ENCODE peak calls at places on chromosomes 13 and 19, in eight cellular contexts. One of them, this sample, is unnamed.

GRCh38 chr19:48613852-48614435 is 932 bp downstream of the FAM83E start:
- DNase-seq in neural progenitor cell: no peak
- DNase-seq in WTC11: no peak
- DNase-seq in H9: no peak
- DNase-seq in psoas muscle: no peak
- DNase-seq in neural crest cell: no peak
- DNase-seq in GM20000: no peak
- DNase-seq in BE2C: peak; percentile 50
- DNase-seq in this sample: no peak

GRCh38 chr19:29675650-29676186 is 10.5 kb downstream of the PLEKHF1 start:
- DNase-seq in H9: no peak
- DNase-seq in BE2C: no peak
- DNase-seq in WTC11: no peak
- DNase-seq in GM20000: no peak
- DNase-seq in psoas muscle: no peak
- DNase-seq in neural crest cell: no peak
- DNase-seq in neural progenitor cell: no peak
- DNase-seq in this sample: peak; percentile 13

GRCh38 chr19:35290381-35291135 is 1.4 kb upstream of the MAG start:
- DNase-seq in psoas muscle: no peak
- DNase-seq in H9: no peak
- DNase-seq in neural crest cell: no peak
- DNase-seq in WTC11: no peak
- DNase-seq in GM20000: no peak
- DNase-seq in BE2C: no peak
- DNase-seq in neural progenitor cell: no peak
- DNase-seq in this sample: no peak

GRCh38 chr19:49114630-49115363 is 627 bp downstream of the LIN7B start:
- DNase-seq in psoas muscle: peak; percentile 83
- DNase-seq in GM20000: no peak
- DNase-seq in neural progenitor cell: peak; percentile 93
- DNase-seq in neural crest cell: peak; percentile 57
- DNase-seq in BE2C: peak; percentile 81
- DNase-seq in WTC11: peak; percentile 86
- DNase-seq in H9: peak; percentile 83
- DNase-seq in this sample: peak; percentile 74

GRCh38 chr13:31060655-31061054 is 101.0 kb downstream of the HSPH1 start:
- DNase-seq in WTC11: no peak
- DNase-seq in H9: no peak
- DNase-seq in BE2C: no peak
- DNase-seq in neural crest cell: no peak
- DNase-seq in GM20000: no peak
- DNase-seq in psoas muscle: no peak
- DNase-seq in neural progenitor cell: no peak
- DNase-seq in this sample: no peak

GRCh38 chr13:110799246-110800236 is 86.0 kb downstream of the ING1 start:
- DNase-seq in neural crest cell: no peak
- DNase-seq in H9: no peak
- DNase-seq in BE2C: no peak
- DNase-seq in psoas muscle: peak; percentile 67
- DNase-seq in GM20000: no peak
- DNase-seq in neural progenitor cell: no peak
- DNase-seq in WTC11: no peak
- DNase-seq in this sample: no peak

GRCh38 chr13:104181526-104182231 is 1115.5 kb upstream of the SLC10A2 start:
- DNase-seq in GM20000: no peak
- DNase-seq in neural crest cell: no peak
- DNase-seq in neural progenitor cell: no peak
- DNase-seq in BE2C: no peak
- DNase-seq in WTC11: no peak
- DNase-seq in psoas muscle: no peak
- DNase-seq in H9: no peak
- DNase-seq in this sample: no peak

GRCh38 chr19:6587093-6587820 is 3.7 kb downstream of the CD70 start:
- DNase-seq in neural progenitor cell: peak; percentile 43
- DNase-seq in psoas muscle: no peak
- DNase-seq in neural crest cell: no peak
- DNase-seq in H9: peak; percentile 72
- DNase-seq in WTC11: peak; percentile 28
- DNase-seq in GM20000: no peak
- DNase-seq in BE2C: no peak
- DNase-seq in this sample: peak; percentile 40

GRCh38 chr13:36431204-36432105 is 840 bp upstream of the CCNA1 start:
- DNase-seq in BE2C: no peak
- DNase-seq in GM20000: peak; percentile 42
- DNase-seq in WTC11: peak; percentile 41
- DNase-seq in psoas muscle: no peak
- DNase-seq in neural crest cell: no peak
- DNase-seq in neural progenitor cell: peak; percentile 46
- DNase-seq in H9: no peak
- DNase-seq in this sample: peak; percentile 34

GRCh38 chr19:14156971-14157717 is 20.8 kb upstream of the ASF1B start:
- DNase-seq in psoas muscle: no peak
- DNase-seq in WTC11: no peak
- DNase-seq in H9: no peak
- DNase-seq in neural progenitor cell: no peak
- DNase-seq in GM20000: no peak
- DNase-seq in neural crest cell: no peak
- DNase-seq in BE2C: no peak
- DNase-seq in this sample: no peak

GRCh38 chr13:32415019-32415418 is 12.9 kb downstream of the N4BP2L1 start:
- DNase-seq in H9: peak; percentile 65
- DNase-seq in BE2C: peak; percentile 41
- DNase-seq in GM20000: no peak
- DNase-seq in psoas muscle: no peak
- DNase-seq in neural progenitor cell: peak; percentile 51
- DNase-seq in WTC11: peak; percentile 55
- DNase-seq in neural crest cell: no peak
- DNase-seq in this sample: peak; percentile 41

GRCh38 chr19:55119053-55119452 is 1.6 kb upstream of the PPP1R12C start:
- DNase-seq in GM20000: no peak
- DNase-seq in psoas muscle: no peak
- DNase-seq in neural crest cell: no peak
- DNase-seq in BE2C: no peak
- DNase-seq in neural progenitor cell: no peak
- DNase-seq in WTC11: no peak
- DNase-seq in H9: no peak
- DNase-seq in this sample: no peak

GRCh38 chr19:27966390-27966816 is 1246.5 kb downstream of the UQCRFS1 start:
- DNase-seq in BE2C: no peak
- DNase-seq in H9: no peak
- DNase-seq in WTC11: no peak
- DNase-seq in neural progenitor cell: peak; percentile 19
- DNase-seq in neural crest cell: no peak
- DNase-seq in psoas muscle: no peak
- DNase-seq in GM20000: no peak
- DNase-seq in this sample: no peak

GRCh38 chr13:42645717-42646116 is 71.8 kb downstream of the TNFSF11 start:
- DNase-seq in psoas muscle: no peak
- DNase-seq in BE2C: no peak
- DNase-seq in H9: no peak
- DNase-seq in GM20000: no peak
- DNase-seq in neural progenitor cell: no peak
- DNase-seq in WTC11: no peak
- DNase-seq in neural crest cell: no peak
- DNase-seq in this sample: no peak

GRCh38 chr13:113816248-113816924 is 47.5 kb downstream of the GAS6 start:
- DNase-seq in GM20000: no peak
- DNase-seq in H9: no peak
- DNase-seq in BE2C: no peak
- DNase-seq in WTC11: no peak
- DNase-seq in neural crest cell: no peak
- DNase-seq in neural progenitor cell: no peak
- DNase-seq in psoas muscle: peak; percentile 50
- DNase-seq in this sample: no peak

GRCh38 chr13:113815151-113816058 is 48.5 kb downstream of the GAS6 start:
- DNase-seq in WTC11: no peak
- DNase-seq in GM20000: no peak
- DNase-seq in BE2C: no peak
- DNase-seq in H9: no peak
- DNase-seq in psoas muscle: no peak
- DNase-seq in neural progenitor cell: no peak
- DNase-seq in neural crest cell: no peak
- DNase-seq in this sample: no peak

GRCh38 chr13:113818700-113819295 is 45.1 kb downstream of the GAS6 start:
- DNase-seq in H9: no peak
- DNase-seq in psoas muscle: peak; percentile 56
- DNase-seq in WTC11: no peak
- DNase-seq in neural progenitor cell: no peak
- DNase-seq in BE2C: no peak
- DNase-seq in GM20000: no peak
- DNase-seq in neural crest cell: no peak
- DNase-seq in this sample: no peak

GRCh38 chr13:113817860-113818691 is 45.8 kb downstream of the GAS6 start:
- DNase-seq in WTC11: no peak
- DNase-seq in BE2C: no peak
- DNase-seq in GM20000: no peak
- DNase-seq in H9: no peak
- DNase-seq in neural progenitor cell: no peak
- DNase-seq in neural crest cell: no peak
- DNase-seq in psoas muscle: peak; percentile 65
- DNase-seq in this sample: peak; percentile 63

GRCh38 chr13:113816925-113817859 is 46.7 kb downstream of the GAS6 start:
- DNase-seq in GM20000: peak; percentile 90
- DNase-seq in neural progenitor cell: peak; percentile 90
- DNase-seq in neural crest cell: peak; percentile 85
- DNase-seq in WTC11: peak; percentile 93
- DNase-seq in BE2C: peak; percentile 94
- DNase-seq in psoas muscle: peak; percentile 93
- DNase-seq in H9: peak; percentile 91
- DNase-seq in this sample: peak; percentile 77
- TF ChIP-seq CTCF in GM20000: peak; percentile 57
- TF ChIP-seq CTCF in neural progenitor cell: peak; percentile 80
- TF ChIP-seq CTCF in neural crest cell: peak; percentile 85
- TF ChIP-seq CTCF in WTC11: peak; percentile 87
- TF ChIP-seq CTCF in BE2C: peak; percentile 84
- TF ChIP-seq CTCF in psoas muscle: peak; percentile 87
- TF ChIP-seq CTCF in H9: peak; percentile 81
- TF ChIP-seq CTCF in this sample: peak; percentile 80

GRCh38 chr19:53867225-53868090 is at the start of gene MYADM:
- DNase-seq in H9: peak; percentile 100
- DNase-seq in neural crest cell: peak; percentile 98
- DNase-seq in psoas muscle: peak; percentile 98
- DNase-seq in neural progenitor cell: peak; percentile 100
- DNase-seq in WTC11: peak; percentile 100
- DNase-seq in GM20000: peak; percentile 97
- DNase-seq in BE2C: peak; percentile 97
- DNase-seq in this sample: peak; percentile 99

GRCh38 chr19:53870485-53870844 is 2.8 kb downstream of the MYADM start:
- DNase-seq in BE2C: no peak
- DNase-seq in WTC11: no peak
- DNase-seq in neural crest cell: no peak
- DNase-seq in neural progenitor cell: peak; percentile 63
- DNase-seq in psoas muscle: no peak
- DNase-seq in H9: no peak
- DNase-seq in GM20000: peak; percentile 56
- DNase-seq in this sample: no peak

GRCh38 chr19:53871448-53871847 is 3.8 kb downstream of the MYADM start:
- DNase-seq in neural crest cell: no peak
- DNase-seq in H9: no peak
- DNase-seq in WTC11: no peak
- DNase-seq in neural progenitor cell: no peak
- DNase-seq in GM20000: peak; percentile 18
- DNase-seq in psoas muscle: no peak
- DNase-seq in BE2C: no peak
- DNase-seq in this sample: no peak

GRCh38 chr19:53868091-53868891 is 608 bp downstream of the MYADM start:
- DNase-seq in psoas muscle: peak; percentile 81
- DNase-seq in neural progenitor cell: peak; percentile 73
- DNase-seq in H9: peak; percentile 66
- DNase-seq in WTC11: peak; percentile 58
- DNase-seq in BE2C: peak; percentile 51
- DNase-seq in neural crest cell: no peak
- DNase-seq in GM20000: peak; percentile 57
- DNase-seq in this sample: peak; percentile 40

GRCh38 chr19:53868892-53869804 is 1.5 kb downstream of the MYADM start:
- DNase-seq in GM20000: peak; percentile 90
- DNase-seq in neural progenitor cell: peak; percentile 92
- DNase-seq in neural crest cell: peak; percentile 65
- DNase-seq in WTC11: peak; percentile 85
- DNase-seq in H9: peak; percentile 89
- DNase-seq in BE2C: peak; percentile 92
- DNase-seq in psoas muscle: peak; percentile 93
- DNase-seq in this sample: peak; percentile 83
- TF ChIP-seq CTCF in GM20000: no peak
- TF ChIP-seq CTCF in neural progenitor cell: peak; percentile 34
- TF ChIP-seq CTCF in neural crest cell: peak; percentile 51
- TF ChIP-seq CTCF in WTC11: no peak
- TF ChIP-seq CTCF in H9: no peak
- TF ChIP-seq CTCF in BE2C: peak; percentile 13
- TF ChIP-seq CTCF in psoas muscle: peak; percentile 23
- TF ChIP-seq CTCF in this sample: no peak

GRCh38 chr19:36672368-36672767 is 5.7 kb upstream of the ZNF461 start:
- DNase-seq in GM20000: no peak
- DNase-seq in neural progenitor cell: no peak
- DNase-seq in BE2C: no peak
- DNase-seq in WTC11: no peak
- DNase-seq in H9: no peak
- DNase-seq in psoas muscle: no peak
- DNase-seq in neural crest cell: no peak
- DNase-seq in this sample: no peak
- TF ChIP-seq CTCF in GM20000: no peak
- TF ChIP-seq CTCF in neural progenitor cell: no peak
- TF ChIP-seq CTCF in BE2C: no peak
- TF ChIP-seq CTCF in WTC11: no peak
- TF ChIP-seq CTCF in H9: no peak
- TF ChIP-seq CTCF in psoas muscle: no peak
- TF ChIP-seq CTCF in neural crest cell: no peak
- TF ChIP-seq CTCF in this sample: no peak

DNA sequence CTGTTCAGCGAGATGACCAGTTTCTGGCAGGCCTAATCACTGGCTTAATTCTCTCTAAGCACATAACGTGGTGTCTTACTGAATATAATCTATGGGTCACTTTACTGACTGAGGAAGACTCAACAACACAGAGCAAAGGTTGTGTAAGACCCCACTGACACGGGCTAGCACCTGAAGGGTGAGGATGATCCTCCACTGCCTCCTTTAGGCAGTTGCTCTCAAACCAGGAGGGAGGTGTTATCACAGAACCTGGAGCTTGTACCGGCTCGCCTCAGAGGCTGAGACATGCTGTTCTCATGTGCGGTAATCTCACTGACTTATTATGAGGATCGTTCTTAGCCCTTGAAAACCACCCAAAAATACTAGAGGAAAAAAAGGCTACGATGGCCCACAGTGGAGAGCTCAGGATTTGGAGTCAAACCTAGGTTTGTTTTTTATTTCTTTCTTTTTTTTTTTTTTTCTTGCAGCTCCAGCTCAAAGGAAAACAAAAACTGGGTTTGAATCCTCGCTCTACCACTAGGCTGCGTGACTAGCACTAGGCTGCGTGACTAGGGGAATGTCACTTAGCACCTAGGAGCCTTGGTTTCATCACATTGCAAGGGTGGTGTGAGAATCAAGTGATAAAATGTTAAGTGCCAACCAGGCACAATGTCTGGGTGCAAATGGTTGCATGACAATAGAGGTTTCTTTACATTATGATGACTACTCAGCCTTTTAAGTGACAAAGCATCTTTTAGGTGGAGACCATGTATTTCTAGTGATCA is 28.1 kb downstream of the RCBTB2 start:
- DNase-seq in psoas muscle: no peak
- DNase-seq in neural crest cell: no peak
- DNase-seq in WTC11: no peak
- DNase-seq in H9: peak; percentile 39
- DNase-seq in GM20000: no peak
- DNase-seq in BE2C: no peak
- DNase-seq in neural progenitor cell: no peak
- DNase-seq in this sample: no peak
- TF ChIP-seq CTCF in psoas muscle: no peak
- TF ChIP-seq CTCF in neural crest cell: no peak
- TF ChIP-seq CTCF in WTC11: no peak
- TF ChIP-seq CTCF in H9: no peak
- TF ChIP-seq CTCF in GM20000: no peak
- TF ChIP-seq CTCF in BE2C: no peak
- TF ChIP-seq CTCF in neural progenitor cell: peak; percentile 3
- TF ChIP-seq CTCF in this sample: no peak

This sample was measured in glutamatergic neuron.